ENCODE peak calls at places on chromosomes 1 and 21, in six cellular contexts. R is GM12891, V is K562, M is HepG2, X is H1, I is GM12878. D is an unnamed sample.
A peak's percentile ranks its signal among the peaks of the same experiment; 100 is the strongest.

GRCh38 chr21:37437376-37438080 is 71.0 kb downstream of the DYRK1A start:
- DNase-seq in R (no peak), V (no peak), M (no peak), X (no peak), I (no peak), D (no peak)

GRCh38 chr1:214552174-214552608 is 789 bp upstream of the PTPN14 start:
- DNase-seq in R (peak; percentile 20), V (no peak), M (peak; percentile 11), X (peak; percentile 75), I (no peak), D (no peak)

GRCh38 chr1:203206116-203206687 is 19.7 kb upstream of the CHI3L1 start:
- DNase-seq in R (no peak), V (no peak), M (no peak), X (no peak), I (no peak), D (no peak)

GRCh38 chr1:116472431-116472961 is 98.3 kb downstream of the CD58 start:
- DNase-seq in R (no peak), V (no peak), M (peak; percentile 62), X (no peak), I (no peak), D (no peak)

GRCh38 chr21:38619865-38620513 is 121.7 kb upstream of the ERG start:
- DNase-seq in R (no peak), V (no peak), M (no peak), X (no peak), I (no peak), D (no peak)

GRCh38 chr1:108962681-108963051 is 618 bp downstream of the CLCC1 start:
- DNase-seq in R (no peak), V (no peak), M (peak; percentile 12), X (no peak), I (no peak), D (no peak)

GRCh38 chr1:182213163-182213562 is 151.7 kb upstream of the ZNF648 start:
- DNase-seq in R (no peak), V (no peak), M (no peak), X (no peak), I (no peak), D (no peak)

GRCh38 chr1:164783778-164784555 is 225.0 kb downstream of the PBX1 start:
- DNase-seq in R (no peak), V (no peak), M (no peak), X (no peak), I (no peak), D (no peak)

GRCh38 chr1:174736831-174737230 is 262.9 kb upstream of the CACYBP start:
- DNase-seq in R (no peak), V (no peak), M (no peak), X (no peak), I (no peak), D (no peak)

GRCh38 chr1:60874703-60875102 is 207.7 kb upstream of the NFIA start:
- DNase-seq in R (no peak), V (no peak), M (no peak), X (no peak), I (no peak), D (no peak)

GRCh38 chr1:64516803-64517568 is 47.1 kb downstream of the CACHD1 start:
- DNase-seq in R (no peak), V (no peak), M (no peak), X (no peak), I (no peak), D (no peak)

GRCh38 chr1:226832613-226833012 is 37.8 kb upstream of the PSEN2 start:
- DNase-seq in R (no peak), V (no peak), M (no peak), X (no peak), I (no peak), D (no peak)

GRCh38 chr1:234915923-234916675 is 212.5 kb downstream of the TOMM20 start:
- DNase-seq in R (no peak), V (no peak), M (no peak), X (no peak), I (no peak), D (no peak)

GRCh38 chr21:27021046-27021445 is 54.2 kb upstream of the ADAMTS5 start:
- DNase-seq in R (no peak), V (no peak), M (no peak), X (no peak), I (no peak), D (no peak)

GRCh38 chr21:27021801-27022200 is 54.9 kb upstream of the ADAMTS5 start:
- DNase-seq in R (no peak), V (no peak), M (no peak), X (no peak), I (no peak), D (no peak)

GRCh38 chr21:27024316-27024715 is 57.4 kb upstream of the ADAMTS5 start:
- DNase-seq in R (no peak), V (no peak), M (no peak), X (no peak), I (no peak), D (no peak)

GRCh38 chr21:27024971-27025370 is 58.1 kb upstream of the ADAMTS5 start:
- DNase-seq in R (no peak), V (no peak), M (no peak), X (no peak), I (no peak), D (no peak)

GRCh38 chr21:27023186-27023585 is 56.3 kb upstream of the ADAMTS5 start:
- DNase-seq in R (no peak), V (no peak), M (no peak), X (no peak), I (no peak), D (no peak)
- TF ChIP-seq TAF1 in R (no peak), V (no peak), M (no peak), X (no peak), I (no peak), D (no peak)

DNA sequence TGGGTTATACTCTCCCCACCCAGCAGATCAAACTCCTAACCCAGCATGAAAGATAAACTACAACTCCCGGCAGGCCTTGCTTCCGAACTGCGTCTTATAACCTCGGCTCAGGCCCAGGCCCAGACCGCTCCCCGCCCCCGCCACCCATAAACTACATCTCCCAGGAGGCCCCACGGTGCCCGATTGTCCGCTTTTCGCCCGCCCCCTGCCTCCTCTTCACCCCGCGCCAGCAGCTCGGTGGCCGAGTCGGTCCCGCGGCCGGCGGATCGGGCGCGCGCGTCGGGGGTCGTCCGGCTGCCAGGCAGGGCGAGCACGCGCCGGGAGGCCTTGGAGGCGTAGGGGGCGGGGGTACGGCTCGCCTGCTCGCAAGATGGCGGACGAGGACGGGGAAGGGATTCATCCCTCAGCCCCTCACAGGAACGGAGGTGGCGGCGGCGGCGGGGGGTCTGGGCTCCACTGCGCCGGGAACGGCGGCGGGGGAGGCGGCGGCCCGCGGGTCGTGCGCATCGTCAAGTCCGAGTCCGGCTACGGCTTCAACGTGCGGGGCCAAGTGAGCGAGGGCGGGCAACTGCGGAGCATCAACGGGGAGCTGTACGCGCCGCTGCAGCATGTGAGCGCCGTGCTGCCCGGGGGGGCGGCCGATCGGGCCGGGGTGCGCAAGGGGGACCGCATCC is at the start of gene SNX27:
- DNase-seq in R (peak; percentile 91), V (peak; percentile 96), M (peak; percentile 92), X (peak; percentile 84), I (peak; percentile 72), D (peak; percentile 91)
- TF ChIP-seq POLR2A in R (no peak), V (peak; percentile 60), M (peak; percentile 8), X (peak; percentile 56), I (peak; percentile 86), D (peak; percentile 69)

GRCh38 chr1:10865518-10866313 is 69.3 kb upstream of the CASZ1 start:
- DNase-seq in R (no peak), V (no peak), M (no peak), X (no peak), I (no peak), D (no peak)

GRCh38 chr1:10864776-10865175 is 68.3 kb upstream of the CASZ1 start:
- DNase-seq in R (no peak), V (no peak), M (no peak), X (no peak), I (no peak), D (no peak)

GRCh38 chr1:10867914-10868598 is 71.6 kb upstream of the CASZ1 start:
- DNase-seq in R (no peak), V (no peak), M (no peak), X (no peak), I (no peak), D (no peak)

GRCh38 chr1:10867138-10867721 is 70.8 kb upstream of the CASZ1 start:
- DNase-seq in R (peak; percentile 79), V (peak; percentile 92), M (no peak), X (no peak), I (no peak), D (peak; percentile 67)

GRCh38 chr1:10866314-10867091 is 70.1 kb upstream of the CASZ1 start:
- DNase-seq in R (no peak), V (no peak), M (peak; percentile 18), X (no peak), I (no peak), D (no peak)
- TF ChIP-seq TAF1 in R (no peak), V (no peak), M (no peak), X (no peak), I (no peak), D (no peak)

DNA sequence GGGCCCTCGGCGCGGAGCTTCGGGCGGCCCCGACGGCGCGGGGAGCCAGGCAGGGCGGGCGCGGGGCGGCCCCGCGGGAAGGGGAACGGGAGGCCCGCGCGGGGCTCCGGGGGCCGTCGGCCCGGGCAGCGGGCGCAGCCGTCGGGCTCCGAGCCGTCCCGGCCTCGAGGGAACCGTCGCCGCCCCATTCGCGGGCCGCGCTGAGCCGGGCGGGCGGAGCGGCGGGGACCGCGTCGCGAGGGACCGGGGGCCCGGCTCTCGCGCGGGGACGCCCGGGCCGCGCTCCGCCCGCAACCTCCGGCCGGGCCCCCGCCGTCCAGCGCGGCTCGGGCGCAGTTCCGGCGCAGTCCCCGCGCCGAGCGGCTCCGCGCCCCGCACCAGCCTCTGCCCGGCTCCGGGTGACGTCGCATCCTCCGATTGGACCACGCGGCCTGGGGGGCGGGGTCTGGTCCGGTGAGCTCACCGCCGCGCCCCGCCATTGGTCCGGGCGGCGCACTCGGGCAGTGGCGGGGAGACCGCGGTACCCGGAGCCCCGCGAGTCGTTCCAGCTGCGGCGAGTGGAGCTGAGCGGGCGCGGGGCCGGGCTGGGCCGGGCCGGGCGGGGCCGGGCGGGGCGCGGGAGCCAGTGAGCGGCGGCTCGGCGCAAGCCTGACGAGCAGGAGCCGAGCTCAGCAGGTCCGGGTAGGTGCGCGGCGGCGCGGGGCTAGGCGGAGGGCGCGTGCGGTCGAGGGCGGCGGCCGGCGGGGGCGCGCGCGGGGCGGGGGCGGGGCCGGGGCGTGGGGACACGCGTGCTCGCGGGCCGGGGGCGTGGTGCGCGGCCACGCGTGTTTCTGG is 66.7 kb upstream of the VAMP3 start:
- DNase-seq in R (peak; percentile 94), V (peak; percentile 100), M (peak; percentile 77), X (peak; percentile 75), I (no peak), D (peak; percentile 89)
- TF ChIP-seq POLR2A in R (no peak), V (no peak), M (no peak), X (no peak), I (no peak), D (no peak)

DNA sequence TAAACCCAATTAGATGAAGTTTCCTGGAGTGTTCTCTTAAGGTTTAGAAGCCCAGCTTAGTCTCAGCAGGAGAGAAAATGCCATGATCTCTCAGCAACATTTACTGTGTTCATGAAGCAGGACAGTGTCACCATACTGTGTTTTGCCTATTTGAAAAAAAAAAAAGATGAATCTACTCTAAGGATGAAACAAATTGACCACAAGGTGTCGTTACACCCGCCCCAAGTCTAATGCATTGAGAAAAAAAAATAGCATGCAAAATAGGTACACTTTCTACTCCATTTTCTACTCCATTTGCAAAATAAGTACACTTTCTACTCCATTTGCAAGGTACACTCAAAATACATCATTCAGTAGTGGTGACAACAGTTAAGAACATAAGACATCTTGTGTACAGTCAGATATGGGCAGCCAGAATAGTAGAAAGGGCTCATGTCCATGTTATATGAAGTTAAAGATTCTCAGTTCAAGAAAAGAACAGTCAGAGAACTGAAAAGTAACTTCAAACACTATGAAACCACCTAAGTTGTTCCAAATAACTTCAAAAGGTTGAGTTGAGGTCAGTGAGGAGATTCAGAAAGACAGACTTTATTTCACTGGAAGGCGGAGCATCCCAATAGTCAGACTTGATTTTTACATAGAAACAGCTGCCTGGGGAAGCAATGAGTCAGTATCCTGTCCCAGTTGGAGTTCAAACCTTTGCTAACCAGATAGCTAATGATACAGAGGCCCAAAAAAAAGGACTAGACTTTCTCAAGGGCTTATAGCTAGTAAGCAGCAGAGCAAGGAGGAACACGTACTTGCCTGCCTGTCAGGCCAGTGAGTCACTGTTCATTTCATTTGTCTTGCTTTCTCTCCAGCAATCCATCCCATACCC is 13.3 kb downstream of the PLPPR5 start:
- DNase-seq in R (no peak), V (no peak), M (peak; percentile 21), X (no peak), I (peak; percentile 1), D (no peak)
- TF ChIP-seq TAF1 in R (no peak), V (no peak), M (no peak), X (no peak), I (no peak), D (no peak)

D was measured in GM12892.